ENCODE peak calls at places on chromosome 11, in six cellular contexts. E, O, B, X, C and J are unnamed samples. For H3K4me1, the result is how much of the 10 kb centered on the place peaks cover.

GRCh38 chr11:36241512-36241911 is 47.7 kb downstream of the COMMD9 start:
- DNase-seq in E (no peak), O (no peak), B (no peak), X (no peak), C (no peak), J (no peak)

GRCh38 chr11:73176892-73177155 is 34.7 kb upstream of the FCHSD2 start:
- DNase-seq in E (no peak), O (no peak), B (no peak), X (no peak), C (no peak), J (no peak)

GRCh38 chr11:1303973-1304372 is 5.5 kb downstream of the TOLLIP start:
- DNase-seq in E (no peak), O (peak), B (no peak), X (no peak), C (peak), J (peak)

GRCh38 chr11:36216061-36216615 is 73.1 kb downstream of the COMMD9 start:
- DNase-seq in E (no peak), O (no peak), B (no peak), X (no peak), C (no peak), J (no peak)

GRCh38 chr11:108931168-108931567 is 266.3 kb downstream of the DDX10 start:
- DNase-seq in E (no peak), O (no peak), B (no peak), X (peak), C (no peak), J (no peak)

GRCh38 chr11:6674198-6674597 is 8.9 kb downstream of the MRPL17 start:
- DNase-seq in E (no peak), O (no peak), B (no peak), X (no peak), C (no peak), J (no peak)

GRCh38 chr11:108872781-108873291 is 208.0 kb downstream of the DDX10 start:
- DNase-seq in E (no peak), O (no peak), B (no peak), X (no peak), C (no peak), J (no peak)

GRCh38 chr11:38680166-38680565 is 2082.1 kb upstream of the RAG2 start:
- DNase-seq in E (no peak), O (no peak), B (no peak), X (no peak), C (no peak), J (no peak)

GRCh38 chr11:117998664-117999353 is 12.6 kb downstream of the IL10RA start:
- DNase-seq in E (no peak), O (no peak), B (no peak), X (no peak), C (no peak), J (no peak)

GRCh38 chr11:120835601-120836228 is 188.2 kb upstream of the TBCEL start:
- DNase-seq in E (no peak), O (no peak), B (no peak), X (no peak), C (no peak), J (no peak)

GRCh38 chr11:120900642-120901041 is 123.3 kb upstream of the TBCEL start:
- DNase-seq in E (no peak), O (no peak), B (no peak), X (no peak), C (no peak), J (no peak)

DNA sequence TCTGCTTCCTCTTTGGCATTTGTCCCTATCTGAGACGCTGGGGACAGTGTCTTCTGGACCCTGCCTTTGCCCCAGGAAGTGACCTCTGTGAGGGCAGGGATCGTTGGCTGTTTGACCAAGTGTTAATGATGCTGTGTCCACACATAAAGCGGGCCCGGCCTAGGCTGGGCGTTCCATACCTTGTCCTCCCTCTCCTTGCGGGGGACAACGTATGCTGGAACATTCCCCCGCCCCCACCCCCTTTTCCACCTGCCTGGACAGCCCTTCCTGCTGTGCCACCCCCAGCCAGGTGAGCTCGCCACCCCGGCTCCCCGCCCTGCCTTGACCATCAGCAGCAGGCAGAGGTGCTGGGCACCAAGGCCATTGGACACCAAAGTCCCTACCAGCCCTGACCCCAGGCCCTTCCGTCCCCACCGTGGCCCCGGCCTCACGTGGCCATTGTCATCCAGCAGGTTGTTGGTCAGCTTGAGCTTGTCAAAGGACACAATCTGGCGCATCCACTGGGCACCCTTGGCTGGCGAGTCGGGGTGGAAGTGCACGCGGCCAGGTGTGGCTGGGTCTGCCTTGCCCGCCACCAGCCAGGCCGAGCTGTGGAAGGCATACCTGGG is 4.1 kb upstream of the NUDT8 start:
- DNase-seq in E (no peak), O (no peak), B (no peak), X (no peak), C (no peak), J (no peak)
- TF ChIP-seq EP300 in E (no peak), O (no peak), B (no peak), X (no peak), C (no peak), J (no peak)

GRCh38 chr11:17810736-17811135 is 76.2 kb downstream of the KCNC1 start:
- DNase-seq in E (no peak), O (no peak), B (no peak), X (no peak), C (no peak), J (no peak)

GRCh38 chr11:17813391-17814059 is 78.9 kb downstream of the KCNC1 start:
- DNase-seq in E (no peak), O (no peak), B (no peak), X (no peak), C (no peak), J (no peak)

GRCh38 chr11:17810041-17810440 is 75.5 kb downstream of the KCNC1 start:
- DNase-seq in E (no peak), O (no peak), B (no peak), X (no peak), C (no peak), J (no peak)

GRCh38 chr11:17812286-17813187 is 78.0 kb downstream of the KCNC1 start:
- DNase-seq in E (no peak), O (no peak), B (no peak), X (no peak), C (no peak), J (no peak)

DNA sequence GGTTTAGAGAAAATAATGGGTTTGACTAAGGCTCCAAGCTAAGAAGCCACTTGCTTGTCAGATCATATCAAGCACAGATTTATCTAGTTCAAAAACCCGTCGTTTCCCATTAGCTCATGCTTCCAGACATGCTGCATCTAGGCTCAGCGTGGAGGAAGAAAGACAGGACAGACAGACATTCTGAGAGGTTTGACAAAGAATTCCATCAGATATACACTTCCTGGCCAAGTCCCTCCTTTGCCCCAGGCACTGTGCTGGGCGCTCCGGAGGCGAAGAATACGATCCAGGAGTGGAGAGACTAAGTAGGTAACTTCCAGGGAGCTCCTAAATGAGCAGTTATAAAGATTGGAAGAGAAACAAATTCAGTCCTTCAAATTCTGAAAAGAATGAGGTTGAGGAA is 76.8 kb downstream of the KCNC1 start:
- DNase-seq in E (no peak), O (no peak), B (no peak), X (no peak), C (no peak), J (no peak)
- H3K4me1 ChIP-seq in E (under half), O (under half), B (under half), X (under half), C (under half), J (under half)

DNA sequence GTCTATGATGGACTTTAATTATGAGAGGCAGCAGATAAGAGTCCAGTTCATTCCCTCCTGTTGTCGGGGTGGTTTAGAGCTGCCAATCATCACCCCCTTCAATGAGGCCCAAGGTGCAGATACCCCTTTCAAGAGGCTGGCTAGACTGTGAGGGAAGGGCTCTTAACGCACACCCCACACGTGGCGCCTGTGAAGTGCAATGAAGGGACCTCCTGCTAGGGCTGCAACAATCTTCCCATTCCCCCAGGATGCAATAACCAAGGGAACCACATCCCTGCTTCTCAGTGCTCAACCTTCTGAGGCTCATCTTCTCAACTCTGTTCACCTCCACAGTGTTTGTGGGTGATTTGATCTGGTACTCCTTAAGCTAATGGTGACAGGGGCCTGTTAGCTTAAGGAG is 19.0 kb downstream of the TENM4 start:
- DNase-seq in E (no peak), O (no peak), B (no peak), X (no peak), C (no peak), J (no peak)
- TF ChIP-seq EP300 in E (no peak), O (no peak), B (no peak), X (no peak), C (no peak), J (no peak)

GRCh38 chr11:67396587-67397398 is 4.9 kb downstream of the PPP1CA start:
- DNase-seq in E (no peak), O (no peak), B (no peak), X (no peak), C (no peak), J (no peak)
- H3K4me1 ChIP-seq in E (under half), O (half or more), B (under half), X (under half), C (under half), J (under half)

DNA sequence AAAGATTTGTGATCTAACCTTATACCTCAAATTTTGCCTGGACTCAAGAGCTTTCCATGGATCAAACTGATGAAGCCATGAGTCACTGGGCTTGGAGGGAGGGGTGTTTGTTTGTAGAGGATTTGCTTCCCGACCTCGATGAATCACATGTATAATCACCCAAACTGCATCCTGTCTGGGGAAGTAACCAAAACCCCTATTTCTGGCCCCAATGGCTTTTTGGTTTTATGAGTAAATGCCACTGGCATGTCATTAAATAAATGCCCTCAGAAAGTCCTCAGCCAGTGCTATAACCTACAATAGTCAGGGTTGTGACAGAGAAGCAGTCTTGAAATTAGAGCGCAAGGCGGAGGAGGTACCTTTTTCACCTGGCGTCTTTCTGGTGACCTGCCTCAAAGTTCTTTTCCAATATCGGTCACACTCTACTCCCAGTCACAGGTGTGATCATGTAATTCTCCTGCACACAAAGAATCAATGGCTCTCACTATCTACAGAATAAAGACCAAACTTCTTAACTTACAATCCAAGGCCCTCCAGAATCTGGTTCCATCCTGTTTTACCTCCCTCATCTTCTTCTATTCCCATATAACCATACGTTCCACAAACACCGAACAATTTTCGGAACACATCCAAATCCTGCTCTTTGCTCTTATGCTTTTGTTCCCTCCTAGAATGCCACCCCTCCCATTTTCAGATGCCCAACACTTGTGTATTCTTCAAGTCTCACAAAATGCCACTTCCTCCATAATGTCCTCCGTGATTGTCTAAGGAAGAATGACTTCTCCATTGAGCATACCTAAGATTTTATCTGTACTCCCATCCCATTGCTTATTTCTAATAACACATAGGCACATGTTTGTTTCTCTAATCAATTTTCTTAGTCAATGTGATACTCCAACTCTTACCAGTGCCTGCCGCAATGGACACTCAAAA is 81.3 kb upstream of the BLID start:
- DNase-seq in E (no peak), O (no peak), B (no peak), X (peak), C (no peak), J (peak)
- TF ChIP-seq EP300 in E (peak), O (no peak), B (no peak), X (peak), C (no peak), J (no peak)

GRCh38 chr11:3122775-3123201 is 42.3 kb downstream of the OSBPL5 start:
- DNase-seq in E (no peak), O (no peak), B (no peak), X (no peak), C (no peak), J (peak)

GRCh38 chr11:3123316-3123715 is 41.8 kb downstream of the OSBPL5 start:
- DNase-seq in E (peak), O (no peak), B (no peak), X (no peak), C (no peak), J (peak)

GRCh38 chr11:3123761-3124733 is 41.1 kb downstream of the OSBPL5 start:
- DNase-seq in E (peak), O (peak), B (no peak), X (peak), C (peak), J (peak)

GRCh38 chr11:3126207-3126865 is 38.8 kb downstream of the OSBPL5 start:
- DNase-seq in E (no peak), O (no peak), B (no peak), X (no peak), C (peak), J (peak)

DNA sequence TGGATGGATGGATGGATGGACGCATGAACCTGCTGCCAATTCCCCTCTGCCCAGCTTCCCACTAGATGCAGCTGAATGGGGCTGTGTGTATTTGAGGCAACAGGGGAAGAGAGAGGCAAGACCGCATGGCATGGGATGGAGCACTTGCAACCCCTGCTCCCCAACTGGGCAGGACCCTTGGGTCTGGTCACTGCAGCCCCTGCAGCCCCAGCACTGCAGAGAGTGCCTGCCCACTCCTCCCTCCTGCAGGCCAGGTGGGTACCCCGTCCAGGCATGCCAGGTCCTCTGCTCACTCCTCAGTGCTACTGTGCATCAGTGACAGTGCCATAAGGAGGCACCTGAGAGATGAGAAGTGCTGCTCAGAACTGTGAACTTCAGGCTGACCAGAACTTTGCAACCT is 40.3 kb downstream of the OSBPL5 start:
- DNase-seq in E (no peak), O (no peak), B (no peak), X (no peak), C (no peak), J (no peak)
- H3K4me1 ChIP-seq in E (under half), O (under half), B (under half), X (under half), C (under half), J (under half)

DNA sequence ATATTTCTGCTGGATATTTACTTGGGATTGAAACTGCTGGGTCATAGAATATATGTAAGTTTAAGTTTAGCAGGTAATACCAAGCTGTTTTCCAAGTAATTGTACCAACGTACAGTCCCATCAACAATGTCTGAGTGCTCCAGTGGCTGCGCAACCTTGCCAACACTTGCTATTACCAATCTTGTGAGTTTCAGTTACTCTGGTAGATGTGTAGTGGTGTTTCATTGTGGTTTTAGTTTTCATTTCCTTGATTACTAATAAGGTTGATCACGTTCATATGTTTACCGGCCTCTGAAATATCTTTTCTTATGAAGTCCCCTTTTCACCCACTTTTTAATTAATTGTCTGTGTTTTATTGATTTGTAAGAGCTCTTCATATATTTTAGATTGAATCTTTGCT is 370.6 kb upstream of the CADM1 start:
- DNase-seq in E (no peak), O (no peak), B (no peak), X (no peak), C (no peak), J (no peak)
- TF ChIP-seq EP300 in E (no peak), O (no peak), B (no peak), X (no peak), C (no peak), J (no peak)

DNA sequence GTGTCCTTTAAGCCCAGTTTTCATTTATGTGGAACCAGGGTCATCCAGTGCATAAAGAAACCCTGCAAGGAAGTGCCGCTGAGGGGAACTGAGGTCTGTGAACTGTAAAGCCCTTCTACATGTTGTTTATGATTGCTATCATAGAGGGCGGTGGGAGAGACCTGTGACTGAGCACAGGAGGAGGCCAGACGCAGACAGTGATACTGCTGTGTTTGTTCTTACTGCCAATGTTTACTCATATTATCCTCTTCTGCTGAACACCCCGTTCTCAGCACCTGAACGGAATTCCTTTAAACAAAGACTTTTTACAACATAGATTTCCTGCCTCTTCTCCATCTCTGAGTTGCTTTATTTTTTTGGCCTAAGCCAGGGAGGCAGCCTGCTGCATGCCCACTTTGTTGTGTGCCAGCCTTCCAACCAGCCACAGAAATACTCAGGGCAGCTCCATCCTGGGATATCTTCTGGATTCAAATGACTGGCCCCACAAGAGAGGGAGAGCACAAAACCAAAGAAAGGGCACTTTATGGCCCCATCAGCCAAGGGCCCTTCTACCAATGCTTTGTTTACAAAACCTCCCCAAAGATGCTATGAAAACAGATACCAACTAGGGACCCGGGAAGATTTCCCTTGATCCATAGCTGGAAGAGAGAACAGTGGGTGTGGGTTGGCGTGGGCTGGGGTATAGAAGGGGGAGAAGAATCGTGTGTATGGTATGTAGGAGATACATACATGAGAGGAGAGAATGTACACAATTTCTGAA is 1.1 kb upstream of the GALNT18 start:
- DNase-seq in E (no peak), O (no peak), B (no peak), X (no peak), C (no peak), J (no peak)
- H3K4me1 ChIP-seq in E (under half), O (under half), B (under half), X (under half), C (under half), J (under half)

GRCh38 chr11:119594639-119595249 is 134.3 kb downstream of the NECTIN1 start:
- DNase-seq in E (no peak), O (no peak), B (no peak), X (no peak), C (no peak), J (no peak)
- TF ChIP-seq EP300 in E (no peak), O (no peak), B (no peak), X (no peak), C (no peak), J (no peak)